ENCODE peak calls at places on chromosomes 12 and 14, in four cellular contexts. One of them, this sample, is unnamed. For H3K36me3, the result is how much of the 10 kb centered on the place peaks cover.

GRCh38 chr12:87801860-87802720 is 227.1 kb downstream of the C12orf50 start:
- DNase-seq in heart right ventricle: no peak
- DNase-seq in DND-41: no peak
- DNase-seq in suprapubic skin: no peak
- DNase-seq in this sample: no peak

GRCh38 chr14:105876829-105877228 is 350.4 kb downstream of the TMEM121 start:
- DNase-seq in DND-41: no peak
- DNase-seq in suprapubic skin: no peak
- DNase-seq in heart right ventricle: no peak
- DNase-seq in this sample: no peak

GRCh38 chr12:124542021-124542941 is 25.1 kb downstream of the NCOR2 start:
- DNase-seq in heart right ventricle: no peak
- DNase-seq in suprapubic skin: peak
- DNase-seq in DND-41: no peak
- DNase-seq in this sample: no peak

GRCh38 chr12:26530461-26530860 is 302.5 kb downstream of the ITPR2 start:
- DNase-seq in DND-41: peak
- DNase-seq in suprapubic skin: no peak
- DNase-seq in heart right ventricle: no peak
- DNase-seq in this sample: no peak

GRCh38 chr14:75748340-75748739 is 87.3 kb downstream of the TTLL5 start:
- DNase-seq in heart right ventricle: no peak
- DNase-seq in DND-41: no peak
- DNase-seq in suprapubic skin: no peak
- DNase-seq in this sample: no peak

GRCh38 chr12:124837958-124838803 is 25.5 kb downstream of the SCARB1 start:
- DNase-seq in heart right ventricle: peak
- DNase-seq in suprapubic skin: peak
- DNase-seq in DND-41: no peak
- DNase-seq in this sample: no peak

GRCh38 chr12:120763250-120763649 is 37.6 kb downstream of the ACADS start:
- DNase-seq in heart right ventricle: no peak
- DNase-seq in DND-41: no peak
- DNase-seq in suprapubic skin: no peak
- DNase-seq in this sample: no peak

GRCh38 chr14:21437063-21437901 is 18.6 kb downstream of the CHD8 start:
- DNase-seq in suprapubic skin: peak
- DNase-seq in heart right ventricle: peak
- DNase-seq in DND-41: peak
- DNase-seq in this sample: peak

GRCh38 chr12:3333583-3333982 is 157.4 kb upstream of the PRMT8 start:
- DNase-seq in suprapubic skin: no peak
- DNase-seq in DND-41: no peak
- DNase-seq in heart right ventricle: no peak
- DNase-seq in this sample: no peak

GRCh38 chr14:77660754-77661153 is 44.3 kb upstream of the SPTLC2 start:
- DNase-seq in DND-41: no peak
- DNase-seq in heart right ventricle: no peak
- DNase-seq in suprapubic skin: no peak
- DNase-seq in this sample: no peak

GRCh38 chr12:56299308-56299852 is 750 bp downstream of the CS start:
- DNase-seq in heart right ventricle: no peak
- DNase-seq in DND-41: no peak
- DNase-seq in suprapubic skin: no peak
- DNase-seq in this sample: no peak

GRCh38 chr12:54749191-54749818 is 101.1 kb upstream of the DCD start:
- DNase-seq in suprapubic skin: no peak
- DNase-seq in DND-41: peak
- DNase-seq in heart right ventricle: no peak
- DNase-seq in this sample: peak

GRCh38 chr14:26594756-26595545 is 2.9 kb downstream of the NOVA1 start:
- DNase-seq in suprapubic skin: no peak
- DNase-seq in heart right ventricle: no peak
- DNase-seq in DND-41: no peak
- DNase-seq in this sample: no peak

GRCh38 chr12:52055781-52056711 is 4.8 kb downstream of the NR4A1 start:
- DNase-seq in DND-41: no peak
- DNase-seq in suprapubic skin: peak
- DNase-seq in heart right ventricle: no peak
- DNase-seq in this sample: no peak

GRCh38 chr14:84482256-84483071 is 1047.5 kb upstream of the FLRT2 start:
- DNase-seq in heart right ventricle: no peak
- DNase-seq in suprapubic skin: no peak
- DNase-seq in DND-41: no peak
- DNase-seq in this sample: no peak

GRCh38 chr14:81584495-81584894 is 50.8 kb upstream of the SEL1L start:
- DNase-seq in DND-41: no peak
- DNase-seq in heart right ventricle: no peak
- DNase-seq in suprapubic skin: no peak
- DNase-seq in this sample: no peak

GRCh38 chr14:90193925-90194324 is 62.4 kb upstream of the PSMC1 start:
- DNase-seq in heart right ventricle: no peak
- DNase-seq in DND-41: peak
- DNase-seq in suprapubic skin: no peak
- DNase-seq in this sample: no peak

GRCh38 chr14:53331247-53331646 is 178.1 kb upstream of the DDHD1 start:
- DNase-seq in heart right ventricle: no peak
- DNase-seq in DND-41: no peak
- DNase-seq in suprapubic skin: no peak
- DNase-seq in this sample: no peak

GRCh38 chr14:101932668-101933067 is 31.7 kb upstream of the DYNC1H1 start:
- DNase-seq in DND-41: no peak
- DNase-seq in heart right ventricle: no peak
- DNase-seq in suprapubic skin: peak
- DNase-seq in this sample: no peak

GRCh38 chr14:89430271-89430620 is 13.2 kb upstream of the FOXN3 start:
- DNase-seq in heart right ventricle: no peak
- DNase-seq in DND-41: no peak
- DNase-seq in suprapubic skin: no peak
- DNase-seq in this sample: no peak

GRCh38 chr12:8088574-8088973 is 6.5 kb downstream of the NECAP1 start:
- DNase-seq in DND-41: no peak
- DNase-seq in suprapubic skin: no peak
- DNase-seq in heart right ventricle: no peak
- DNase-seq in this sample: peak

GRCh38 chr14:100329233-100330006 is 6.3 kb downstream of the SLC25A47 start:
- DNase-seq in suprapubic skin: no peak
- DNase-seq in heart right ventricle: no peak
- DNase-seq in DND-41: no peak
- DNase-seq in this sample: no peak

GRCh38 chr14:58276208-58276607 is 22.1 kb upstream of the ARID4A start:
- DNase-seq in suprapubic skin: no peak
- DNase-seq in DND-41: no peak
- DNase-seq in heart right ventricle: no peak
- DNase-seq in this sample: no peak

GRCh38 chr12:93183940-93184663 is 193.6 kb upstream of the NUDT4 start:
- DNase-seq in suprapubic skin: no peak
- DNase-seq in heart right ventricle: no peak
- DNase-seq in DND-41: peak
- DNase-seq in this sample: peak

GRCh38 chr14:66495214-66496098 is 9.3 kb downstream of the CCDC196 start:
- DNase-seq in suprapubic skin: no peak
- DNase-seq in DND-41: peak
- DNase-seq in heart right ventricle: no peak
- DNase-seq in this sample: peak

GRCh38 chr12:10147714-10148403 is 17.9 kb upstream of the CLEC7A start:
- DNase-seq in DND-41: no peak
- DNase-seq in heart right ventricle: no peak
- DNase-seq in suprapubic skin: no peak
- DNase-seq in this sample: no peak

GRCh38 chr12:63917864-63918742 is 73.6 kb downstream of the SRGAP1 start:
- DNase-seq in DND-41: no peak
- DNase-seq in heart right ventricle: no peak
- DNase-seq in suprapubic skin: no peak
- DNase-seq in this sample: peak

GRCh38 chr14:87170179-87170578 is 822.8 kb downstream of the GALC start:
- DNase-seq in suprapubic skin: no peak
- DNase-seq in DND-41: no peak
- DNase-seq in heart right ventricle: no peak
- DNase-seq in this sample: no peak

GRCh38 chr14:67820428-67820881 is 876 bp downstream of the RAD51B start:
- DNase-seq in suprapubic skin: no peak
- DNase-seq in DND-41: peak
- DNase-seq in heart right ventricle: no peak
- DNase-seq in this sample: no peak

GRCh38 chr14:77554816-77555599 is 56.4 kb upstream of the ISM2 start:
- DNase-seq in DND-41: no peak
- DNase-seq in heart right ventricle: no peak
- DNase-seq in suprapubic skin: no peak
- DNase-seq in this sample: no peak

GRCh38 chr14:103385153-103385993 is at the start of gene MARK3:
- DNase-seq in DND-41: peak
- DNase-seq in suprapubic skin: peak
- DNase-seq in heart right ventricle: peak
- DNase-seq in this sample: peak
- TF ChIP-seq CTCF in DND-41: peak
- TF ChIP-seq CTCF in suprapubic skin: peak
- TF ChIP-seq CTCF in heart right ventricle: peak
- TF ChIP-seq CTCF in this sample: peak

DNA sequence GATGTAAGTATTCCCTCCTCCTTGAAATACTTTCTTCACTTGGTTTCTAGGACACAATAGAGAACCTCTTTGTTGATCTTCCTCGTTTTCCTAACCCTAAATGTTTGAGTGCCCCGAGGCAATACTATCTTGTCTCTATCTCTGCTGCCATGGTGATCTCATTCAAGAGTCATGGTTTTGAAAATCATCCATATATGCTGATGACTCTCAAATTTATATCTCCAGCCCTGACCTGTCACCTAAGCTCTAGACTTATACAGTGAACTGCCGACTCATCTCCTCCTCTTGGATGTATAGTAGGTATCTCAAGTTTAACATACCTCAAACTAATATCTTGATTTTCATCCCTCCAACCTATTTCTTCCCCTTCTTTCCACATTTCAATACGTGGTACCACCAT is 71.4 kb downstream of the RIC8B start:
- DNase-seq in heart right ventricle: no peak
- DNase-seq in suprapubic skin: no peak
- DNase-seq in DND-41: no peak
- DNase-seq in this sample: no peak
- H3K36me3 ChIP-seq in heart right ventricle: under half
- H3K36me3 ChIP-seq in suprapubic skin: under half
- H3K36me3 ChIP-seq in DND-41: half or more
- H3K36me3 ChIP-seq in this sample: under half

GRCh38 chr12:50842637-50843493 is at the start of gene TMPRSS12:
- DNase-seq in DND-41: no peak
- DNase-seq in suprapubic skin: no peak
- DNase-seq in heart right ventricle: peak
- DNase-seq in this sample: no peak
- TF ChIP-seq CTCF in DND-41: no peak
- TF ChIP-seq CTCF in suprapubic skin: no peak
- TF ChIP-seq CTCF in heart right ventricle: no peak
- TF ChIP-seq CTCF in this sample: no peak

GRCh38 chr12:43221216-43221615 is 330.8 kb downstream of the ADAMTS20 start:
- DNase-seq in suprapubic skin: no peak
- DNase-seq in heart right ventricle: no peak
- DNase-seq in DND-41: no peak
- DNase-seq in this sample: no peak

GRCh38 chr12:43210437-43211197 is 341.4 kb downstream of the ADAMTS20 start:
- DNase-seq in DND-41: no peak
- DNase-seq in heart right ventricle: no peak
- DNase-seq in suprapubic skin: no peak
- DNase-seq in this sample: peak

DNA sequence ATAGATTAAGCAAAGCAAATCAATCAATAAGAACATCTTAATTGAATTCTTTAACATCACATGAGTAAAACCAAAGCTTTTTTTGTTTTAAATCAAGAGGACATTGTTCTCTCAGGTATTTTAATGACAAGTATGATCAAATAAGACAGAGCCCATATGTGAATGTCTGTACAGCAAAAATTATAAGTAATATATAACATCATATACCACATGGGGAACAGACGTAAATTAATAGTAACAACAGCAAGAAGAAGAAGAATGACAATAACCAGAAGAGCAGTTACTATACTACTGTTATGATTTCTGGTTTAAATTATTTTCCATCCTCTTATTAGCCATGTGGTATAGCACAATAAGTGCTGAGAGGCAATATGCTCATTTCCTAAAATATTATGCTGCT is 335.5 kb downstream of the ADAMTS20 start:
- DNase-seq in heart right ventricle: no peak
- DNase-seq in suprapubic skin: no peak
- DNase-seq in DND-41: no peak
- DNase-seq in this sample: no peak
- H3K36me3 ChIP-seq in heart right ventricle: under half
- H3K36me3 ChIP-seq in suprapubic skin: under half
- H3K36me3 ChIP-seq in DND-41: under half
- H3K36me3 ChIP-seq in this sample: under half